ENCODE peak calls at places on chromosomes 13 and 19, in ten cellular contexts. U is bronchial epithelial cell, P is HFF-Myc, C is adrenal gland, I is GM13976, Z is osteoblast, O is heart right ventricle, A is ovary, X is upper lobe of right lung, T is uterus. V is an unnamed sample.

GRCh38 chr13:105485061-105485460 is 1050.4 kb downstream of the EFNB2 start:
- DNase-seq in U (no peak), P (no peak), C (no peak), I (no peak), Z (no peak), O (no peak), A (no peak), X (no peak), T (no peak), V (no peak)

GRCh38 chr19:33252418-33252962 is 26.8 kb upstream of the SLC7A10 start:
- DNase-seq in U (no peak), P (no peak), C (no peak), I (no peak), Z (no peak), O (no peak), A (no peak), X (no peak), T (no peak), V (no peak)

GRCh38 chr13:113971471-113972231 is 2.2 kb downstream of the C13orf46 start:
- DNase-seq in U (no peak), P (no peak), C (no peak), I (no peak), Z (no peak), O (no peak), A (peak), X (peak), T (no peak), V (no peak)

GRCh38 chr13:21216332-21216731 is 39.9 kb downstream of the MRPL57 start:
- DNase-seq in U (no peak), P (no peak), C (no peak), I (no peak), Z (no peak), O (no peak), A (no peak), X (no peak), T (no peak), V (no peak)

GRCh38 chr19:16371540-16371986 is 46.9 kb downstream of the KLF2 start:
- DNase-seq in U (no peak), P (no peak), C (peak), I (peak), Z (no peak), O (peak), A (no peak), X (peak), T (no peak), V (peak)

GRCh38 chr13:30714629-30715028 is 20.7 kb upstream of the ALOX5AP start:
- DNase-seq in U (no peak), P (no peak), C (peak), I (no peak), Z (no peak), O (no peak), A (no peak), X (no peak), T (no peak), V (no peak)

GRCh38 chr19:45400192-45400591 is 4.7 kb downstream of the PPP1R13L start:
- DNase-seq in U (peak), P (no peak), C (no peak), I (no peak), Z (peak), O (no peak), A (no peak), X (no peak), T (no peak), V (no peak)

GRCh38 chr19:2732883-2733282 is 6.9 kb downstream of the SLC39A3 start:
- DNase-seq in U (no peak), P (no peak), C (no peak), I (no peak), Z (peak), O (no peak), A (no peak), X (no peak), T (no peak), V (no peak)

GRCh38 chr13:52845766-52846566 is 2.5 kb downstream of the PCDH8 start:
- DNase-seq in U (no peak), P (no peak), C (no peak), I (peak), Z (peak), O (no peak), A (no peak), X (peak), T (no peak), V (no peak)

GRCh38 chr13:36332986-36333385 is 13.2 kb downstream of the SPART start:
- DNase-seq in U (peak), P (no peak), C (no peak), I (no peak), Z (peak), O (no peak), A (no peak), X (no peak), T (no peak), V (no peak)

GRCh38 chr19:40413291-40413994 is at the start of gene PRX:
- DNase-seq in U (no peak), P (no peak), C (no peak), I (peak), Z (peak), O (no peak), A (no peak), X (no peak), T (no peak), V (no peak)

GRCh38 chr19:898663-899062 is 5.4 kb downstream of the RNU6-9 start:
- DNase-seq in U (no peak), P (no peak), C (no peak), I (no peak), Z (no peak), O (no peak), A (no peak), X (no peak), T (no peak), V (peak)

GRCh38 chr13:80048030-80048429 is 292.9 kb downstream of the SPRY2 start:
- DNase-seq in U (no peak), P (no peak), C (no peak), I (no peak), Z (peak), O (no peak), A (no peak), X (no peak), T (no peak), V (no peak)

GRCh38 chr19:57317503-57317902 is 2.8 kb upstream of the ZNF543 start:
- DNase-seq in U (no peak), P (no peak), C (no peak), I (no peak), Z (no peak), O (no peak), A (no peak), X (no peak), T (no peak), V (no peak)

GRCh38 chr13:114298866-114299265 is 15.4 kb upstream of the CHAMP1 start:
- DNase-seq in U (no peak), P (no peak), C (no peak), I (no peak), Z (peak), O (no peak), A (no peak), X (no peak), T (no peak), V (no peak)

GRCh38 chr19:34734601-34735103 is 609 bp downstream of the ZNF181 start:
- DNase-seq in U (no peak), P (no peak), C (no peak), I (no peak), Z (no peak), O (no peak), A (no peak), X (no peak), T (no peak), V (no peak)

GRCh38 chr13:29713841-29714240 is 118.4 kb upstream of the SLC7A1 start:
- DNase-seq in U (no peak), P (no peak), C (no peak), I (no peak), Z (no peak), O (no peak), A (no peak), X (no peak), T (no peak), V (peak)

GRCh38 chr19:29644179-29644578 is 21.1 kb upstream of the PLEKHF1 start:
- DNase-seq in U (no peak), P (no peak), C (no peak), I (no peak), Z (no peak), O (no peak), A (no peak), X (no peak), T (no peak), V (no peak)

GRCh38 chr19:29645491-29645867 is 19.8 kb upstream of the PLEKHF1 start:
- DNase-seq in U (no peak), P (no peak), C (no peak), I (no peak), Z (no peak), O (no peak), A (no peak), X (no peak), T (no peak), V (no peak)

GRCh38 chr19:29645911-29646310 is 19.4 kb upstream of the PLEKHF1 start:
- DNase-seq in U (peak), P (no peak), C (peak), I (no peak), Z (no peak), O (peak), A (peak), X (peak), T (no peak), V (peak)

GRCh38 chr19:29641597-29641996 is 23.7 kb upstream of the PLEKHF1 start:
- DNase-seq in U (no peak), P (no peak), C (no peak), I (no peak), Z (no peak), O (no peak), A (no peak), X (no peak), T (no peak), V (no peak)

DNA sequence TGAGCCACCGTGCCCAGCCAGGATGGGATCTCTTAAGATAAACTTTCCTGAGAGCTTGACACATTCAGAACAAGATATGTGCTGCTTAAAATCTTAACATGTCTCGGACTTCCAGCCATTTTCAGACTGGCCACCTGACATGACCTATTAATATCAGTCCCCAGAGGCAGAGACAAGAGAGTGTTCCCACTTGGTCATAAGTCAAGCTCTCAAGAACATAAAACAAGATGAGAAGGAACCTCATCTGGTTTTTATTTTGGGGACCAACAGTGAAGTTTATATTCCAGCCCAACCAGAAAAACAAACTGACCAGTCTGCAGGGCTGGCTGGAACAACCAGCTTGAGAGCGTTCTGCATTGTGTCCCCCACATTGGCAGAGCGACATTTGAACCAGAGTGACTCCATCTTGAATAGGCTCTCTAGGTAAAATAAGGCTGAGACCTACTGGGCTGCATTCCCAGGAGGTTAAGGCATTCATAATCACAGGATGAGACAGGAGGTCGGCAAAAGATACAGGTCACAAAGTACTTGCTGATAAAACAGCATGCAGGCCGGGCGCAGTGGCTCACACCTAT is 21.8 kb upstream of the PLEKHF1 start:
- DNase-seq in U (no peak), P (no peak), C (no peak), I (no peak), Z (no peak), O (no peak), A (no peak), X (no peak), T (no peak), V (no peak)
- TF ChIP-seq CTCF in U (no peak), P (no peak), C (no peak), I (no peak), Z (no peak), O (no peak), A (no peak), X (no peak), T (no peak), V (no peak)

GRCh38 chr13:22758245-22758644 is 422.5 kb upstream of the SGCG start:
- DNase-seq in U (no peak), P (no peak), C (no peak), I (no peak), Z (no peak), O (no peak), A (no peak), X (no peak), T (no peak), V (no peak)

GRCh38 chr13:22761709-22762108 is 419.1 kb upstream of the SGCG start:
- DNase-seq in U (no peak), P (no peak), C (no peak), I (no peak), Z (no peak), O (no peak), A (no peak), X (no peak), T (no peak), V (no peak)

DNA sequence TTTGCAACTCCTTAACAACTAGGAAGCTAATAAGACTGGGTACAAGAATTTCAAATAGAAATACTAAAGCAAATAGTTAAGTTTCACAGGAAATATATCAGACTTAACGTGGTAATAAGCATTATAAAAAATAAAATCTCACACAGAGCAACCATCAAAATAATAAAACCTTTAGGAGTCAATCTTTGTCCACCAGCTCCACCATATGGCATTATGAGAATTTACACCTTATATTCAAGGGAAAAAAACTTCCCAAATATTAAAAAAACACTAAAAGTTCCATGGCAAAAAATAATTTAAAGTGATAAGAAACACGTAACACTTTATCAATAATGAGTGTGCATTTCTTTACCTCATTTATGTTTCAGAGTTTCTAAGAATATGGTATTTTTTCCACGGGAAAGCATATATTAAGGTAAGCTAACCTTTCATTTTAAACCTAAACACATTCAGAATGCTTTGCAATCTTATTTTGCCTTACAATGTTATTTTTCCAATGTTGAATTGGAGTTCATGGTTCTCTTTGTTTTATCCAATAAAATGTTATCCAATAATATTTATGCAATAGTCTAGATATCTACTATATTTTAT is 423.2 kb upstream of the SGCG start:
- DNase-seq in U (peak), P (no peak), C (no peak), I (no peak), Z (no peak), O (no peak), A (no peak), X (no peak), T (no peak), V (no peak)
- TF ChIP-seq CTCF in U (no peak), P (no peak), C (peak), I (no peak), Z (peak), O (no peak), A (peak), X (peak), T (peak), V (no peak)

DNA sequence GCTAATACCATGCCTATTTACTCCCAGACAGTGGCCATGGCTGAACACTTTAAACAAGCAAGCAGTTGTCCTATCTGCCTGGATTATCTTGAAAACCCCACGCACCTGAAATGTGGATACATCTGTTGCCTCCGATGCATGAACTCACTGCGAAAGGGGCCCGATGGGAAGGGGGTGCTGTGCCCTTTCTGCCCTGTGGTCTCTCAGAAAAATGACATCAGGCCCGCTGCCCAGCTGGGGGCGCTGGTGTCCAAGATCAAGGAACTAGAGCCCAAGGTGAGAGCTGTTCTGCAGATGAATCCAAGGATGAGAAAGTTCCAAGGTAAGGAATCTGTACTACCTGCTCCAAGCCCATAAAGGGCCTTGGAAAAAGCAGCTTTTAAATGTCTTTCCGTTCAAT is 8.6 kb downstream of the RFPL4AL1 start:
- DNase-seq in U (no peak), P (no peak), C (no peak), I (no peak), Z (no peak), O (no peak), A (no peak), X (no peak), T (no peak), V (peak)
- TF ChIP-seq CTCF in U (no peak), P (no peak), C (no peak), I (no peak), Z (no peak), O (no peak), A (no peak), X (no peak), T (no peak), V (peak)

DNA sequence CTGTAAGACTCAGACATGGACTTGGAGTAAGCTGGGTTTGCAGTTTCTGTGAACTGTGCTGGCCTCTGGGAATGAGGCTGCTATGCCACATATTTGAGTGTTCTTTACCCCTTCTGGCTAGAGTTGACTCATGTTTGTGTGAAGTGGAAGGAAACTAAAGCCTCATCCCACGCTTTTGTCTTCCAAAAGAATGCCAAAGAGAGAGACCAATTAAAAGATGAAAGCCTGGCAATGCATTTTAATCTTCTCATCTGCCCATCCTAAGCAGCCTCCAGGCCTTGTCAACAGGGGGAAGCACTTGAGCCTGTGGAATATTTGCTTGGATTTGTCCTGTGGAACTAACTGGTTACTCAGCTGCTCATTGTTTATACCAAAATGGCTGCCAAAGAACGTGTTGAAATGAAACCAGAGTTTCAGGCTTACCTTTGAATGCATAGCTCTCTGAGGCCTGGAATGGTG is 49.1 kb downstream of the LMO7 start:
- DNase-seq in U (peak), P (peak), C (no peak), I (no peak), Z (no peak), O (no peak), A (no peak), X (no peak), T (no peak), V (no peak)
- TF ChIP-seq CTCF in U (peak), P (peak), C (no peak), I (no peak), Z (peak), O (no peak), A (no peak), X (no peak), T (no peak), V (no peak)

DNA sequence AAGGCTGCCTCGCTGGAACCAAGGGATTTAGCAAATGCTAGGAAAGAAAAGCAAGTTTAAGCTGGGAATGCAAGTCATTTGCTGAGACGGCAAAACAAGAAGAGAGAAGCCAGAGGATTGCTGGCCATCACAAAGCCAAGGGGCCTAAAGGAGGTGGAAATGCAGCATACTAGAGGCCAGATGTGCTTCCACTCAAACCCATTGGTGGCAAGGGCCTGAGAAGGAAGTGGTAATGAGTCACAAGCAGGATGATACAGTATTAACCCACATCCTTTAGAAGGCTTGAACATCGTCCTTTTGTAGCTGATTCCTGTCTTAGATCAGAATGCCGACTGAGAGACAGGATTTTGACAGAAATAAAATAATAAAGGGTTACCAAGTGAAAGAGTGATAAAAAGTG is 68.2 kb downstream of the ITGBL1 start:
- DNase-seq in U (peak), P (peak), C (no peak), I (no peak), Z (peak), O (no peak), A (no peak), X (no peak), T (no peak), V (peak)
- TF ChIP-seq CTCF in U (no peak), P (no peak), C (no peak), I (no peak), Z (no peak), O (no peak), A (no peak), X (no peak), T (no peak), V (no peak)

GRCh38 chr13:94344126-94344863 is 135.2 kb downstream of the DCT start:
- DNase-seq in U (peak), P (no peak), C (peak), I (no peak), Z (peak), O (no peak), A (no peak), X (no peak), T (no peak), V (peak)

GRCh38 chr13:94342436-94343242 is 136.8 kb downstream of the DCT start:
- DNase-seq in U (no peak), P (no peak), C (no peak), I (no peak), Z (peak), O (no peak), A (no peak), X (no peak), T (no peak), V (no peak)

GRCh38 chr13:94345374-94346195 is 133.9 kb downstream of the DCT start:
- DNase-seq in U (peak), P (peak), C (no peak), I (no peak), Z (no peak), O (no peak), A (no peak), X (no peak), T (no peak), V (peak)

GRCh38 chr13:94343243-94343585 is 136.3 kb downstream of the DCT start:
- DNase-seq in U (no peak), P (no peak), C (no peak), I (no peak), Z (peak), O (no peak), A (no peak), X (no peak), T (no peak), V (no peak)

DNA sequence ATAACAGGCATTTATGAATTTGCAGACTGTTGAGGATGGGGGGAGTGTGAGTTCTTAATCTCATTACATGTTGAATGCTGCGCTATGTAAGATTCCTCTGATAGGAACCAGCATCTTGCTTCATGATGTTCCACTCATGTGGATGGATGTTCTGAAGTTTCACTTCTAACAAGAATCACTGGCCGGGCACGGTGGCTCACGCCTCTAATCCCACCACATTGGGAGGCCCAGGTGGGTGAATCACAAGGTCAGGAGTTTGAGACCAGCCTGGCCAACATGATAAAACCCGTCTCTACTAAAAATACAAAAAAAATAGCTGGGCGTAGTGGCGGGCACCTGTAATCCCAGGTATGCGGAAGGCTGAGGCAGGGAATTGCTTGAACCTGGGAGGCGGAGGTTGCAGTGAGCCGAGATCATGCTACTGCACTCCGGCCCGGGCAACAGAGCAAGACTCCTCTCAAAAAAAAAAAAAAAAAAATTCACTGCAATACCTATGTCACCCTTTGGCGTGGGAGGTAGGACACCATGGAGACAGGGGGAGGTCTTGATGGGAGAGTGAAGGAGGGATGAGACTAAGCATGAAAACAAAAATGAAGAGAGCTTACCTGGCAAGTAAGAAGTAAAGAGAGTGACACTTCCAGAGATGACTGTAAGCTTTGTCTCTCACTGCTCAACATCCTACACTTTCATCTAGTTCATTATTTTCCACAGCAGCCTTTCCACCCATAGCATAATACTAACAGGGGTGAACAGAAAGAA is 133.0 kb downstream of the DCT start:
- DNase-seq in U (no peak), P (no peak), C (no peak), I (no peak), Z (no peak), O (no peak), A (no peak), X (no peak), T (no peak), V (no peak)
- TF ChIP-seq CTCF in U (no peak), P (no peak), C (no peak), I (no peak), Z (no peak), O (no peak), A (no peak), X (no peak), T (no peak), V (no peak)